ENCODE peak calls at places on chromosomes 3 and 15, in five cellular contexts. E is GM23338, N is GM19239, L is frontal cortex, U is PC-3. X is an unnamed sample.

GRCh38 chr15:67680645-67681044 is 138.1 kb downstream of the MAP2K5 start:
- DNase-seq in E (no peak), N (no peak), L (no peak), U (no peak), X (no peak)

GRCh38 chr15:64842986-64843561 is 1.4 kb downstream of the PLEKHO2 start:
- DNase-seq in E (no peak), N (no peak), L (no peak), U (peak; percentile 12), X (no peak)

GRCh38 chr15:52438047-52438446 is 90.6 kb downstream of the MYO5A start:
- DNase-seq in E (no peak), N (no peak), L (no peak), U (peak; percentile 64), X (no peak)

GRCh38 chr15:70031680-70032079 is 66.0 kb downstream of the TLE3 start:
- DNase-seq in E (no peak), N (no peak), L (no peak), U (no peak), X (no peak)

GRCh38 chr3:61996351-61996750 is 377.0 kb downstream of the FEZF2 start:
- DNase-seq in E (no peak), N (no peak), L (no peak), U (no peak), X (no peak)

GRCh38 chr3:197151562-197151961 is 121.9 kb upstream of the MELTF start:
- DNase-seq in E (no peak), N (no peak), L (no peak), U (peak; percentile 80), X (no peak)

GRCh38 chr15:40471105-40471777 is 457 bp downstream of the CHST14 start:
- DNase-seq in E (peak; percentile 53), N (no peak), L (no peak), U (peak; percentile 6), X (no peak)

GRCh38 chr3:17771177-17772048 is 29.0 kb upstream of the TBC1D5 start:
- DNase-seq in E (no peak), N (no peak), L (no peak), U (no peak), X (no peak)

GRCh38 chr15:73679964-73680363 is 4.2 kb upstream of the CD276 start:
- DNase-seq in E (no peak), N (no peak), L (no peak), U (no peak), X (no peak)

GRCh38 chr3:105516972-105517371 is 150.3 kb downstream of the ALCAM start:
- DNase-seq in E (peak; percentile 58), N (no peak), L (no peak), U (no peak), X (no peak)

GRCh38 chr3:52477076-52477895 is 17.9 kb upstream of the STAB1 start:
- DNase-seq in E (no peak), N (no peak), L (no peak), U (no peak), X (no peak)

GRCh38 chr3:102827386-102827785 is 392.6 kb downstream of the ZPLD1 start:
- DNase-seq in E (no peak), N (no peak), L (no peak), U (no peak), X (no peak)

X was measured in C1 segment of cervical spinal cord.